ENCODE peak calls at places on chromosomes 11 and 22, in four cellular contexts. I is HepG2, C is K562, Z is GM12878. B is an unnamed sample.

GRCh38 chr11:75955443-75955842 is 140.4 kb downstream of the UVRAG start:
- DNase-seq in Z (no peak), I (no peak), C (no peak), B (no peak)

GRCh38 chr22:37483594-37484114 is 2.5 kb downstream of the MFNG start:
- DNase-seq in C (no peak), Z (no peak), I (peak; percentile 11), B (no peak)

GRCh38 chr11:76321820-76322524 is 59.0 kb downstream of the THAP12 start:
- DNase-seq in Z (no peak), C (no peak), I (no peak), B (peak; percentile 19)

GRCh38 chr22:35601743-35602633 is 15.1 kb downstream of the MB start:
- DNase-seq in I (no peak), Z (no peak), C (no peak), B (no peak)

GRCh38 chr22:44342347-44342956 is 29.7 kb upstream of the SHISAL1 start:
- DNase-seq in I (no peak), C (no peak), Z (no peak), B (no peak)

GRCh38 chr11:95805869-95806268 is 15.6 kb downstream of the CEP57 start:
- DNase-seq in C (no peak), Z (no peak), I (no peak), B (no peak)

GRCh38 chr11:57638005-57638760 is 11.5 kb downstream of the YPEL4 start:
- DNase-seq in I (peak; percentile 55), C (no peak), Z (no peak), B (peak; percentile 94)

GRCh38 chr11:113048820-113049555 is 87.8 kb downstream of the NCAM1 start:
- DNase-seq in I (no peak), C (no peak), Z (no peak), B (no peak)

GRCh38 chr11:67627788-67628624 is 1.7 kb downstream of the NUDT8 start:
- DNase-seq in Z (no peak), C (no peak), I (no peak), B (no peak)

GRCh38 chr22:17117400-17117799 is 3.8 kb downstream of the TMEM121B start:
- DNase-seq in C (no peak), I (no peak), Z (no peak), B (no peak)

GRCh38 chr11:11078344-11078743 is 220.5 kb upstream of the ZBED5 start:
- DNase-seq in Z (no peak), I (no peak), C (no peak), B (no peak)

GRCh38 chr11:86274503-86274902 is 27.5 kb upstream of the HIKESHI start:
- DNase-seq in C (peak; percentile 26), I (peak; percentile 5), Z (no peak), B (peak; percentile 45)

GRCh38 chr11:27699242-27699925 is 871 bp downstream of the BDNF start:
- DNase-seq in I (no peak), Z (no peak), C (no peak), B (peak; percentile 33)

GRCh38 chr11:71198141-71198822 is 54.1 kb downstream of the SHANK2 start:
- DNase-seq in C (no peak), Z (no peak), I (no peak), B (no peak)

GRCh38 chr11:60482361-60482760 is 10.2 kb upstream of the MS4A12 start:
- DNase-seq in Z (no peak), I (no peak), C (no peak), B (no peak)

GRCh38 chr11:60477035-60477445 is 15.5 kb upstream of the MS4A12 start:
- DNase-seq in I (no peak), C (no peak), Z (no peak), B (no peak)
- TF ChIP-seq ESRRA in I (no peak), C (no peak), Z (no peak), B (no peak)

GRCh38 chr22:20391222-20391621 is 2.7 kb upstream of the ZNF74 start:
- DNase-seq in I (no peak), C (no peak), Z (no peak), B (no peak)
- TF ChIP-seq TCF7 in I (no peak), C (no peak), Z (no peak), B (no peak)

DNA sequence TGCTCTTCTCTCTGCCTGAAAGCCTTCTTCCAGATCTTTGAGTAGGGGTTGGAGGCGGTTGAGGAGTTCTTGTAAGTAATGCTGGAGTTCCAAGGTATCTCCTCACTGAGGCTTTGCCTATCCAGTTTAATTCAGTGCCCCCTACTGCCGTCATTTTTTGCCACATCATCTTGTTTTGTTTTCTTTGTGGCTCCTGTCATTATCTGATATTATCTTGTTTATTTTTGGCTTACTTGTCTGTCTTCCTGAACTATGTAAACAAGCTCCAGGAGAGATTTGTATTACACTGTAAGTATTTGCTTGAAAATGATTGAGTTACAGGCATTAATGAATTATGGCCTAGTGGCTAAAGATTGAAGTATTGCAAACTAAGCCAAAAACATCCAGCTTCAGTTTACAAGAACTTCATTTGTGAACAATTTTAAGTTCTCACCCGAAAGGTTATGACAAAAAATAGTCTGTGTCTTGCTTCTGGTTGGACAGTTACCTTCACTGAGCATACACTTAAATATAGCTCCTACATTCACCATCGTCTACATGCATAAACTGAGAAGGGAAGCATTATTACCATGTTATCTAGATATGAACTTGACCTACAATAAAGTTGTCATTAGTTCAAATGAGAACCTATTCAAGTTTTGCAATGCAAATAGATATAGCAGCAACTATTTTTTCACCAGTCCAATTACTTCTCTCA is 154.8 kb downstream of the ARHGAP42 start:
- DNase-seq in Z (no peak), I (no peak), C (no peak), B (no peak)
- TF ChIP-seq ESRRA in Z (no peak), I (no peak), C (no peak), B (no peak)

GRCh38 chr22:46935506-46936377 is 173.3 kb downstream of the TBC1D22A start:
- DNase-seq in I (peak; percentile 99), Z (no peak), C (peak; percentile 34), B (no peak)
- TF ChIP-seq TCF7 in I (peak; percentile 80), Z (no peak), C (no peak), B (no peak)

DNA sequence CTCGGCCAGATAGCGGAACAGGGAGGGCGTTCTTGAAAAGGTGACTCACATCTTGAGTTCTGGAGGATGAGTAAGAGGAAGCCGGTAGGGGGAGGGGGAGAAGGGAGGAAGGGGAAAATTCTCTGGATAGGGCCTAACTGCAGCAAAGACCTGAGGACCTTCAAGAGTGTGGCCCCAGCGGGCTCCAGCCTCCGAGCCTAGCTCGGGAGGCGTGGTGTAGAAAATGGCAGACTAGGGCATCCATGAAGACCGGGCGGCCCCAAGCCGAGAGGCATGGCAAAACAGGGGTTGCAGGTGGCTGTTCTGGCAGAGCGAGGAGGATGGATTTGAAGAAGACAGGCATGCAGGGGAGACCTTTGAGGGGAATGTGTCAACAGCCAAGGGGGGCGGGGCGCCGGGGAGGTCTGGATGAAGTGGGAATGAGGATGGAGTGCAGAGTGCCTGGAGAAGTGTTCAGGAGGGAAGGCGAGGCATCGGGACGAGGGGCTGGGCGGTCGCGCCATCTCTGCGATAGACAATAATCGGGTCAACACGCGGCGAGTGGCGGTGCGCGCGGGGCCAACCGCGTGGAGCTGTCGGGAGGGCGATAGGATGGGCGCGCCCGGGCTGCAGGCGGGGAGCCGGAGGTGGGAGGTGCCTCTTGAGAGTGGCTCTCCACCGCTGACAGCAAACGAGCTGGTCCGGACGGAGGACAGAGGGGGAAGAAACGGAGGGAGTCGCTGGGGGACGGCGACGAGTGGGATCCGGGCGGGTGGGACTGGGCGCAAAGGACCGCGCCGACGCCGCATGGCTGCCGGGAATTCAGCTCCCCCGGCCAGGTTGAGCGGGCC is 40.0 kb upstream of the CREB3L1 start:
- DNase-seq in C (peak; percentile 87), Z (no peak), I (no peak), B (peak; percentile 77)
- TF ChIP-seq ESRRA in C (peak; percentile 32), Z (no peak), I (no peak), B (no peak)

GRCh38 chr11:111205622-111206385 is 39.7 kb upstream of the POU2AF2 start:
- DNase-seq in Z (no peak), C (no peak), I (no peak), B (no peak)
- TF ChIP-seq TCF7 in Z (no peak), C (no peak), I (no peak), B (no peak)

DNA sequence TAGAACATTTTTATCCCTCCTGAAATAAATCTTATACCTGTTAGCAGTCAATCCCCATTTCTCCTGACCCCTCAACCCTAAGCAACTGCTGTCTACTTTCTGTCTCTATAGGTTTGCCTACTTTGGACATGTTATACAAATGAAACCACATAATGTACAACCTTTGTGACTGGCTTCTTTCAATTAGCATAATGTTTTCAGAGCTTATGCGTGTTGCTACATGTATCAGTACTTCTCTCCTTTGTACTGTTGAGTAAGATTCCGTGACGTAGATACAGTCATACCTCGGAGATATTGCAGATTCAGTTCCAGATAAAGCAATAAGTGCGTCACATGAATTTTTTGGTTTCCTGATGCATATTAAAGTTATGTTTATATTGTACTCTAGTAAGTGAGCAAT is 127.3 kb downstream of the MORC2 start:
- DNase-seq in C (no peak), I (no peak), Z (no peak), B (no peak)
- TF ChIP-seq ESRRA in C (no peak), I (no peak), Z (no peak), B (no peak)

GRCh38 chr11:116145187-116145865 is 627.5 kb downstream of the BUD13 start:
- DNase-seq in Z (no peak), I (no peak), C (no peak), B (no peak)

GRCh38 chr11:116148645-116149044 is 624.1 kb downstream of the BUD13 start:
- DNase-seq in C (no peak), I (no peak), Z (no peak), B (no peak)

GRCh38 chr11:116144387-116144958 is 628.3 kb downstream of the BUD13 start:
- DNase-seq in Z (no peak), I (no peak), C (no peak), B (peak; percentile 46)

DNA sequence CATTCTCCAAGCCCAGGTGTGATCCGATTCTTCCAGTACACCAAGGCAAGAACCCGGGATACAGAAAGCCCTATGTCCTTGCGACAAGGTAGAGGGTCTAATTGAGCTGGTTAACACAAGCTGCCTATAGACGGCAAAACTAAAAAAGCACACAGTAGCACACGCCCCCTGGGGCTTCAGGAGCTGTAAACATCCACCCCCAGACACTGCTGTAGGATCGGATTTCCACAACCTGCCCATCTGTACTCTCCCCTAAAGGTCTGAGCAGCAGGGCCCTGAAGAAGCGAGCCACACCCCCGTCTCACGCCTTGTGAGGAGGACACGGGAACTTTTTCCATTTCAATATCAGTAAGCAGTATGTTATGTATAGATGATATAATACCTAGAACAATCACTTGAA is 624.7 kb downstream of the BUD13 start:
- DNase-seq in Z (no peak), I (no peak), C (no peak), B (peak; percentile 49)
- TF ChIP-seq TCF7 in Z (no peak), I (no peak), C (no peak), B (no peak)

GRCh38 chr11:65304110-65304509 is 10.6 kb upstream of the CDC42EP2 start:
- DNase-seq in I (no peak), C (no peak), Z (no peak), B (no peak)

GRCh38 chr11:65305501-65306268 is 9.0 kb upstream of the CDC42EP2 start:
- DNase-seq in I (peak; percentile 93), C (no peak), Z (no peak), B (no peak)

GRCh38 chr11:65304613-65305012 is 10.1 kb upstream of the CDC42EP2 start:
- DNase-seq in I (no peak), C (no peak), Z (no peak), B (no peak)

GRCh38 chr11:65301491-65302329 is 13.0 kb upstream of the CDC42EP2 start:
- DNase-seq in Z (no peak), C (peak; percentile 63), I (no peak), B (peak; percentile 71)

DNA sequence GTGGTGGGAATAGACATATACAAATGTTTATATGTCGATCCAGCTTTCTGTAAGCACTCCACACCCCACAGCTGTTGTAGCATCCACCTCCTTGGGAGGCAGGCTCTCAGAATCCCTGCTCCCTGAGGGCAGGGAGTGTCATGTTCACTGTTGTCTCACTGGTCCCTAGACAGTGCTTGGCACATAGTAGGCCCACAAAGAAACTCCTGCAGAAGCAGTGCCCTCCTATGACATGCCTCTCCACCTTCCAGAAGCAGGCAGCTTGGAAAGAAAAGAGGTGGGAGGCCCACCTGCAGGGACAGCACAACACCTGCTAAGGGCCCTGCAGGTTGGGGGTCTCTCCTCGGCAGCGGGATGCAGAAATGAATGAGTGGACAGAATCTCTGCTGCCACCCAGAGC is 11.1 kb upstream of the CDC42EP2 start:
- DNase-seq in Z (no peak), I (no peak), C (no peak), B (no peak)
- TF ChIP-seq ESRRA in Z (no peak), I (no peak), C (no peak), B (no peak)